ENCODE peak calls at places on chromosome 17, in four cellular contexts. Z is stimulated activated CD4-positive, alpha-beta T cell treated with anti-CD3 and anti-CD28 coated beads, Interleukin-4, amount 100 ng/mL, for 4 hours; R is caudate nucleus; K is IMR-90. T is an unnamed sample.

GRCh38 chr17:45775576-45776011 is 8.5 kb upstream of the CRHR1 start:
- DNase-seq in Z (no peak), R (no peak), K (no peak), T (no peak)

GRCh38 chr17:29568331-29569244 is at the start of gene TP53I13:
- DNase-seq in Z (peak), R (peak), K (peak), T (peak)

GRCh38 chr17:1985093-1985492 is 40.0 kb downstream of the RTN4RL1 start:
- DNase-seq in Z (no peak), R (no peak), K (no peak), T (no peak)

GRCh38 chr17:44376779-44377178 is 12.7 kb downstream of the ITGA2B start:
- DNase-seq in Z (no peak), R (no peak), K (no peak), T (no peak)

GRCh38 chr17:73952498-73953205 is 250.8 kb upstream of the RPL38 start:
- DNase-seq in Z (no peak), R (no peak), K (no peak), T (no peak)

GRCh38 chr17:43665387-43666101 is 3.8 kb upstream of the MEOX1 start:
- DNase-seq in Z (no peak), R (no peak), K (no peak), T (no peak)

GRCh38 chr17:77609553-77610517 is 348.7 kb upstream of the TNRC6C start:
- DNase-seq in Z (peak), R (no peak), K (no peak), T (no peak)

GRCh38 chr17:16916557-16916920 is 55.4 kb downstream of the TNFRSF13B start:
- DNase-seq in Z (no peak), R (no peak), K (no peak), T (no peak)

GRCh38 chr17:16463341-16464000 is 28.5 kb downstream of the LRRC75A start:
- DNase-seq in Z (no peak), R (no peak), K (peak), T (no peak)

GRCh38 chr17:35069311-35069710 is 5.8 kb upstream of the RFFL start:
- DNase-seq in Z (no peak), R (no peak), K (peak), T (no peak)

GRCh38 chr17:29594441-29595090 is 1.6 kb downstream of the ANKRD13B start:
- DNase-seq in Z (no peak), R (no peak), K (no peak), T (no peak)

GRCh38 chr17:17305282-17305801 is 2.2 kb downstream of the NT5M start:
- DNase-seq in Z (peak), R (no peak), K (no peak), T (no peak)

GRCh38 chr17:61805399-61805798 is 57.9 kb downstream of the BRIP1 start:
- DNase-seq in Z (no peak), R (no peak), K (peak), T (no peak)

GRCh38 chr17:80918731-80919130 is 72.9 kb upstream of the CHMP6 start:
- DNase-seq in Z (no peak), R (no peak), K (no peak), T (no peak)

GRCh38 chr17:42818379-42818778 is 5.7 kb downstream of the BECN1 start:
- DNase-seq in Z (no peak), R (no peak), K (peak), T (no peak)

GRCh38 chr17:50618941-50619340 is 15.7 kb upstream of the ABCC3 start:
- DNase-seq in Z (no peak), R (no peak), K (no peak), T (no peak)

GRCh38 chr17:8696951-8697745 is 47.5 kb downstream of the CCDC42 start:
- DNase-seq in Z (no peak), R (no peak), K (peak), T (no peak)

GRCh38 chr17:44738214-44738906 is 20.4 kb upstream of the ADAM11 start:
- DNase-seq in Z (no peak), R (no peak), K (peak), T (no peak)

GRCh38 chr17:49715717-49716279 is 8.0 kb upstream of the SLC35B1 start:
- DNase-seq in Z (peak), R (no peak), K (no peak), T (no peak)

GRCh38 chr17:67751101-67752074 is 33.7 kb downstream of the NOL11 start:
- DNase-seq in Z (no peak), R (no peak), K (no peak), T (no peak)

GRCh38 chr17:66123163-66123562 is 68.8 kb downstream of the CEP112 start:
- DNase-seq in Z (no peak), R (no peak), K (peak), T (no peak)

GRCh38 chr17:48294193-48294909 is 135.7 kb downstream of the SKAP1 start:
- DNase-seq in Z (no peak), R (no peak), K (no peak), T (no peak)

GRCh38 chr17:66319226-66319625 is 16.8 kb downstream of the PRKCA start:
- DNase-seq in Z (no peak), R (no peak), K (no peak), T (no peak)

GRCh38 chr17:57915980-57916757 is 39.0 kb downstream of the CUEDC1 start:
- DNase-seq in Z (no peak), R (no peak), K (peak), T (no peak)

T was measured in occipital lobe.